ENCODE peak calls at places on chromosomes 1 and 21, in five cellular contexts. K, O, L, R and D are unnamed samples.

GRCh38 chr1:53147171-53147570 is 4.7 kb upstream of the SLC1A7 start:
- DNase-seq in K (no peak), R (no peak), L (no peak), O (no peak), D (no peak)

GRCh38 chr1:80656011-80656627 is 1144.6 kb upstream of the ADGRL2 start:
- DNase-seq in O (no peak), K (no peak), L (no peak), R (no peak), D (no peak)

GRCh38 chr1:182348916-182349747 is 42.5 kb downstream of the GLUL start:
- DNase-seq in L (no peak), K (peak), R (no peak), O (peak), D (no peak)

GRCh38 chr1:25744636-25745425 is 55.2 kb upstream of the SELENON start:
- DNase-seq in K (no peak), R (no peak), O (no peak), L (peak), D (no peak)

GRCh38 chr1:117695796-117696505 is 90.1 kb downstream of the TENT5C start:
- DNase-seq in K (peak), L (no peak), R (peak), O (no peak), D (no peak)

GRCh38 chr1:156160000-156160743 is 6.8 kb downstream of the SEMA4A start:
- DNase-seq in R (no peak), L (no peak), O (no peak), K (no peak), D (no peak)

GRCh38 chr1:11501906-11502485 is 23.0 kb downstream of the DISP3 start:
- DNase-seq in K (no peak), O (no peak), R (no peak), L (no peak), D (no peak)

GRCh38 chr1:32817815-32818786 is 648 bp downstream of the S100PBP start:
- DNase-seq in K (peak), O (peak), L (peak), R (peak), D (no peak)

GRCh38 chr1:203089001-203089650 is 3.3 kb upstream of the MYOG start:
- DNase-seq in L (no peak), K (no peak), O (no peak), R (peak), D (no peak)

GRCh38 chr1:200524092-200524491 is 96.5 kb downstream of the KIF14 start:
- DNase-seq in K (no peak), O (no peak), L (no peak), R (no peak), D (no peak)

GRCh38 chr1:152398812-152399698 is 15.0 kb downstream of the CRNN start:
- DNase-seq in K (no peak), R (peak), O (no peak), L (no peak), D (no peak)

GRCh38 chr1:1264868-1265272 is 8.8 kb downstream of the UBE2J2 start:
- DNase-seq in K (no peak), R (peak), O (no peak), L (no peak), D (no peak)

GRCh38 chr21:26844258-26845065 is 747 bp downstream of the ADAMTS1 start:
- DNase-seq in O (no peak), K (peak), R (peak), L (peak), D (peak)

GRCh38 chr1:42320689-42321088 is 14.3 kb downstream of the FOXJ3 start:
- DNase-seq in L (no peak), K (no peak), R (no peak), O (no peak), D (no peak)

GRCh38 chr1:116769050-116769449 is 14.8 kb downstream of the CD2 start:
- DNase-seq in K (no peak), O (no peak), R (no peak), L (no peak), D (no peak)

GRCh38 chr1:11188381-11188780 is 774 bp upstream of the ANGPTL7 start:
- DNase-seq in O (no peak), L (no peak), K (no peak), R (no peak), D (no peak)

GRCh38 chr1:223843934-223844333 is 1.8 kb downstream of the TP53BP2 start:
- DNase-seq in L (no peak), O (no peak), K (no peak), R (no peak), D (no peak)

GRCh38 chr1:243706563-243706962 is 143.5 kb downstream of the AKT3 start:
- DNase-seq in K (no peak), O (no peak), R (no peak), L (no peak), D (no peak)

GRCh38 chr21:27190601-27191000 is 223.7 kb upstream of the ADAMTS5 start:
- DNase-seq in O (no peak), K (no peak), R (no peak), L (no peak), D (no peak)

GRCh38 chr1:53685272-53686051 is 53.5 kb downstream of the GLIS1 start:
- DNase-seq in K (no peak), R (peak), O (no peak), L (no peak), D (no peak)

GRCh38 chr1:65209005-65209885 is 61.2 kb downstream of the AK4 start:
- DNase-seq in O (no peak), L (no peak), K (peak), R (no peak), D (no peak)

GRCh38 chr1:93666613-93667384 is 14.8 kb downstream of the BCAR3 start:
- DNase-seq in O (no peak), K (no peak), R (no peak), L (no peak), D (no peak)

GRCh38 chr1:35097224-35097623 is 18.0 kb downstream of the ZMYM1 start:
- DNase-seq in O (no peak), L (no peak), K (no peak), R (no peak), D (no peak)

GRCh38 chr1:98523256-98523655 is 138.3 kb upstream of the SNX7 start:
- DNase-seq in L (no peak), R (no peak), O (no peak), K (no peak), D (no peak)

GRCh38 chr1:52599236-52599635 is 2.9 kb upstream of the GPX7 start:
- DNase-seq in R (no peak), K (no peak), O (no peak), L (no peak), D (no peak)

GRCh38 chr1:198201956-198202784 is 45.4 kb downstream of the NEK7 start:
- DNase-seq in K (no peak), O (no peak), R (no peak), L (no peak), D (no peak)

GRCh38 chr21:34812510-34813265 is 143.9 kb downstream of the CLIC6 start:
- DNase-seq in O (no peak), R (peak), L (no peak), K (no peak), D (no peak)

DNA sequence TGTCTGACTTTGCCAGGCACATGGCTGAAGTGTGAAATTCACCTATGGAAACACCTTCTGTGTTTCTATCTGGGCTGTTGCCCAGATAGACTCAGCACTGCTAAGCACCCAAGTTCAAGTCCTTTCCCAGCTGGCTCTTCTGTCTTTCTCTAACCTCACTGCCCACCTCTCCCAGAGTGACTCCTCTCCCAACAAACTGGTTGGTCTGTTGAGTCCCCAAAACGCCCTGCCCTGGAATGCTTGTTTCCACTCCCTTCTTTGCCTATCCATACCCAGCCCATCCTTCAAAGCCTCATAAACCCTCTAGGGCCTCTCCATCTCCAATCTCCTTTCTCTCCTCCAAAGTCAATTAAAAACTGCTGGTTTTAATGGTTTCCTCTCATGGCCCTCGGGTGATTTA is 15.6 kb downstream of the PLXNA2 start:
- DNase-seq in L (no peak), K (no peak), R (no peak), O (no peak), D (no peak)
- H3K27ac ChIP-seq in L (peak), K (peak), R (no peak), O (peak), D (no peak)

DNA sequence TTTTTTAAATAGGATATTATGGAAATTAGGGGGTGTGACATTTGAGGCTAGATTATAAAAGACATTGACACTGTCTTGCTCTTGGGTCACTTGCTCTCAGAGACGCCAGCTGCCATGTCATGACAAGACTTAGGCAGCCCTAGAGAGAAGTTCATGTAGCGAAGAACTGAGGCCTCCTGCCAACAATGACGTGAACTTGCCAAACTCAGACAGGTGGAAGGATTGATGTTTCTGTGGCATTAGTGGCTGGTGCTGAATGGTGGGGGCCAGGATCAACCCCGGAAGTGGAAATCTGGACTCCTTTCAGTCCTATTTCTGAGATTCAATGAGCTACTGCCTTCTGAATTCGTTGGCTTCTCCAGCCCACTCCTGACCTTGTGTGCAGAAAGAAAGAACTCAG is 14.7 kb downstream of the NCF2 start:
- DNase-seq in L (no peak), O (no peak), K (no peak), R (no peak), D (no peak)
- H3K27ac ChIP-seq in L (no peak), O (no peak), K (no peak), R (no peak), D (no peak)

GRCh38 chr1:62343911-62344310 is 24.7 kb upstream of the KANK4 start:
- DNase-seq in O (no peak), R (no peak), K (no peak), L (no peak), D (no peak)
- H3K27ac ChIP-seq in O (no peak), R (no peak), K (no peak), L (no peak), D (no peak)

GRCh38 chr1:8823295-8823664 is 5.8 kb upstream of the RERE start:
- DNase-seq in K (no peak), R (no peak), O (no peak), L (no peak), D (no peak)
- H3K27ac ChIP-seq in K (no peak), R (peak), O (no peak), L (peak), D (no peak)

GRCh38 chr1:212746546-212746945 is 45.0 kb downstream of the NSL1 start:
- DNase-seq in O (no peak), L (no peak), K (no peak), R (no peak), D (no peak)

GRCh38 chr1:212753766-212754165 is 37.8 kb downstream of the NSL1 start:
- DNase-seq in K (no peak), L (no peak), O (no peak), R (no peak), D (no peak)

GRCh38 chr1:212752934-212753497 is 38.6 kb downstream of the NSL1 start:
- DNase-seq in L (no peak), K (no peak), O (no peak), R (no peak), D (no peak)

GRCh38 chr1:212752256-212752933 is 39.2 kb downstream of the NSL1 start:
- DNase-seq in O (no peak), K (no peak), L (no peak), R (no peak), D (no peak)

GRCh38 chr1:212749924-212750535 is 41.5 kb downstream of the NSL1 start:
- DNase-seq in O (no peak), L (no peak), R (no peak), K (no peak), D (no peak)
- H3K27ac ChIP-seq in O (no peak), L (no peak), R (no peak), K (no peak), D (no peak)

GRCh38 chr1:226975909-226976670 is 36.0 kb downstream of the COQ8A start:
- DNase-seq in R (no peak), O (no peak), K (no peak), L (no peak), D (no peak)

GRCh38 chr1:226976671-226977287 is 36.7 kb downstream of the COQ8A start:
- DNase-seq in L (no peak), K (no peak), O (no peak), R (no peak), D (no peak)

GRCh38 chr1:226974544-226975258 is 34.6 kb downstream of the COQ8A start:
- DNase-seq in O (no peak), K (peak), L (no peak), R (no peak), D (no peak)

GRCh38 chr1:226973898-226974543 is 33.9 kb downstream of the COQ8A start:
- DNase-seq in K (peak), O (peak), L (no peak), R (peak), D (no peak)

DNA sequence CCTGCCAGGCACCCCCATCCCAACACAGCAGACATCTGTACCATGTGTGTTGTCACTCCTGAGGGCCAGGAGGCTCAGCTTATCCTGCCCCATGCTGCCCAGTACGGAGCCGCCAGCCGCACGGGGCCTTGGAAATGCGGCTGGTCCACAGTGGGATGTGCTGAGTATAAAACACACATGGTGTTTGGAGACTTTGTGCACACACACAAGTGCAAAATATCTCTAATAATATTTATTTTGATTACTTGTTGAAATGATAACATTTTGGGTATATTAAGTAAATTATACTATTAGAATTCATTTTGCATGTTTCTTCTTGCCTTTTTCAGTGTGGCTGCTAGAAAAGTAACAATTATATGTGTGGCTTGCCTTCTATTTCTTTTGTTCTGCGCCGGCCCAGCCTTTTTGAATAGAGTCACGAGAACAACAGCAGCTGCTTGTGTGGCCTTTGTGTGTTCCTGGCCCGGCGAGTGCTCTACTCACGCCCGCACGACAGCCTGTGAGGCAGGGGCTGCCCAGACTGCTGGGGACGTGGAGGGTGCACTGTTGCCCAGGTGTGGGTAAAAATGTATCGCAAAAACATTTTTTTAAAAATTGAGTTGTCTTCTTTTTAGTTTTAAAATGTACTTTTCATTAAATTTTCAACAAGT is 35.3 kb downstream of the COQ8A start:
- DNase-seq in K (no peak), L (no peak), R (peak), O (no peak), D (peak)
- H3K27ac ChIP-seq in K (peak), L (peak), R (no peak), O (peak), D (peak)

GRCh38 chr1:30881266-30882181 is 27.0 kb downstream of the SDC3 start:
- DNase-seq in O (no peak), L (no peak), K (no peak), R (no peak), D (no peak)
- H3K27ac ChIP-seq in O (no peak), L (no peak), K (no peak), R (no peak), D (peak)

GRCh38 chr1:15400627-15401026 is 9.1 kb upstream of the EFHD2 start:
- DNase-seq in R (no peak), O (no peak), L (no peak), K (no peak), D (no peak)
- H3K27ac ChIP-seq in R (no peak), O (no peak), L (no peak), K (no peak), D (no peak)

DNA sequence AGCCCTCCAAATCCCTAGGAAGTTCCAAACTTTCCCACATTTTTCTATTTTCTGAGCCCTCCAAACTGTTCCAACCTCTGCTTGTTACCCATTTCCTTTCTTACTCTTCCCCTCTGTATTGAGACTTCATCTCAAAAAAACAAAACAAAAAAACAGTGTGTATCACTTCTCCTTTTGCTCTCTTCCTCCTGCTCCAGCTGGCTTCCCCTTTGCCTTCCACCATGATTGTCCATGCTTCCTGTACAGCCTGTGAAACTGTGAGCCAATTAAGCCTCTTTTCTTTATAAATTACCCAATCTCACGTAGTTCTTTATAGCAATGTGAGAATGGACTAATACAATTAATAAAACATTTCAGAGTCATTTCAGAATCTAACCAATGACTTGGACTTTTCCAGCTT is 69.6 kb upstream of the KRTAP19-8 start:
- DNase-seq in K (no peak), O (no peak), R (no peak), L (no peak), D (no peak)
- H3K27ac ChIP-seq in K (no peak), O (no peak), R (no peak), L (peak), D (no peak)